ENCODE peak calls at places on chromosomes 13 and 19, in five cellular contexts. One of them, this sample, is unnamed.

GRCh38 chr13:27621116-27621365 is 651 bp upstream of the POLR1D start:
- DNase-seq in PC-9: no peak
- DNase-seq in choroid plexus epithelial cell: no peak
- DNase-seq in stomach: no peak
- DNase-seq in A549: no peak
- DNase-seq in this sample: no peak

GRCh38 chr19:628168-628567 is 5.2 kb downstream of the POLRMT start:
- DNase-seq in choroid plexus epithelial cell: no peak
- DNase-seq in stomach: no peak
- DNase-seq in PC-9: no peak
- DNase-seq in A549: no peak
- DNase-seq in this sample: no peak

GRCh38 chr19:43700368-43701015 is 15.4 kb upstream of the IRGC start:
- DNase-seq in choroid plexus epithelial cell: peak; percentile 83
- DNase-seq in A549: no peak
- DNase-seq in stomach: peak; percentile 40
- DNase-seq in PC-9: no peak
- DNase-seq in this sample: peak; percentile 73

GRCh38 chr13:66111628-66112027 is 1118.5 kb downstream of the PCDH9 start:
- DNase-seq in PC-9: no peak
- DNase-seq in choroid plexus epithelial cell: peak; percentile 2
- DNase-seq in stomach: no peak
- DNase-seq in A549: no peak
- DNase-seq in this sample: no peak

GRCh38 chr19:29714371-29714952 is 599 bp downstream of the C19orf12 start:
- DNase-seq in A549: no peak
- DNase-seq in choroid plexus epithelial cell: no peak
- DNase-seq in stomach: no peak
- DNase-seq in PC-9: no peak
- DNase-seq in this sample: no peak

GRCh38 chr13:29596064-29596418 is 553 bp upstream of the SLC7A1 start:
- DNase-seq in choroid plexus epithelial cell: no peak
- DNase-seq in PC-9: no peak
- DNase-seq in A549: no peak
- DNase-seq in stomach: no peak
- DNase-seq in this sample: no peak

GRCh38 chr13:75432045-75432444 is 49.9 kb downstream of the TBC1D4 start:
- DNase-seq in choroid plexus epithelial cell: peak; percentile 47
- DNase-seq in stomach: no peak
- DNase-seq in A549: peak; percentile 33
- DNase-seq in PC-9: no peak
- DNase-seq in this sample: peak; percentile 15

GRCh38 chr13:69109891-69110525 is 997.6 kb upstream of the ATXN8OS start:
- DNase-seq in A549: no peak
- DNase-seq in stomach: no peak
- DNase-seq in PC-9: no peak
- DNase-seq in choroid plexus epithelial cell: no peak
- DNase-seq in this sample: no peak

GRCh38 chr13:26771796-26772195 is 11.2 kb upstream of the GPR12 start:
- DNase-seq in A549: no peak
- DNase-seq in stomach: no peak
- DNase-seq in choroid plexus epithelial cell: no peak
- DNase-seq in PC-9: no peak
- DNase-seq in this sample: no peak

GRCh38 chr13:19606152-19606551 is 27.3 kb upstream of the MPHOSPH8 start:
- DNase-seq in stomach: no peak
- DNase-seq in A549: peak; percentile 17
- DNase-seq in choroid plexus epithelial cell: no peak
- DNase-seq in PC-9: peak; percentile 37
- DNase-seq in this sample: no peak

GRCh38 chr19:37953576-37954303 is 46.7 kb downstream of the SIPA1L3 start:
- DNase-seq in choroid plexus epithelial cell: peak; percentile 32
- DNase-seq in PC-9: peak; percentile 54
- DNase-seq in A549: no peak
- DNase-seq in stomach: no peak
- DNase-seq in this sample: no peak

GRCh38 chr13:49714757-49715156 is 23.5 kb upstream of the EBPL start:
- DNase-seq in A549: no peak
- DNase-seq in choroid plexus epithelial cell: no peak
- DNase-seq in PC-9: no peak
- DNase-seq in stomach: no peak
- DNase-seq in this sample: no peak

GRCh38 chr19:33622505-33622808 is 704 bp downstream of the CHST8 start:
- DNase-seq in choroid plexus epithelial cell: no peak
- DNase-seq in stomach: no peak
- DNase-seq in PC-9: no peak
- DNase-seq in A549: no peak
- DNase-seq in this sample: no peak

GRCh38 chr13:77429320-77430142 is 102.6 kb upstream of the MYCBP2 start:
- DNase-seq in stomach: no peak
- DNase-seq in choroid plexus epithelial cell: peak; percentile 17
- DNase-seq in A549: no peak
- DNase-seq in PC-9: no peak
- DNase-seq in this sample: no peak

GRCh38 chr19:43578787-43579186 is 3.2 kb downstream of the PINLYP start:
- DNase-seq in stomach: no peak
- DNase-seq in A549: no peak
- DNase-seq in choroid plexus epithelial cell: no peak
- DNase-seq in PC-9: no peak
- DNase-seq in this sample: no peak

GRCh38 chr19:35549174-35549788 is 3.9 kb downstream of the TMEM147 start:
- DNase-seq in stomach: peak; percentile 63
- DNase-seq in choroid plexus epithelial cell: peak; percentile 75
- DNase-seq in PC-9: peak; percentile 50
- DNase-seq in A549: peak; percentile 88
- DNase-seq in this sample: no peak

GRCh38 chr19:12996542-12997094 is 1.3 kb downstream of the NFIX start:
- DNase-seq in A549: no peak
- DNase-seq in choroid plexus epithelial cell: no peak
- DNase-seq in stomach: peak; percentile 62
- DNase-seq in PC-9: no peak
- DNase-seq in this sample: no peak

GRCh38 chr13:41257535-41257934 is 5.8 kb downstream of the MTRF1 start:
- DNase-seq in PC-9: no peak
- DNase-seq in stomach: no peak
- DNase-seq in choroid plexus epithelial cell: no peak
- DNase-seq in A549: no peak
- DNase-seq in this sample: no peak

DNA sequence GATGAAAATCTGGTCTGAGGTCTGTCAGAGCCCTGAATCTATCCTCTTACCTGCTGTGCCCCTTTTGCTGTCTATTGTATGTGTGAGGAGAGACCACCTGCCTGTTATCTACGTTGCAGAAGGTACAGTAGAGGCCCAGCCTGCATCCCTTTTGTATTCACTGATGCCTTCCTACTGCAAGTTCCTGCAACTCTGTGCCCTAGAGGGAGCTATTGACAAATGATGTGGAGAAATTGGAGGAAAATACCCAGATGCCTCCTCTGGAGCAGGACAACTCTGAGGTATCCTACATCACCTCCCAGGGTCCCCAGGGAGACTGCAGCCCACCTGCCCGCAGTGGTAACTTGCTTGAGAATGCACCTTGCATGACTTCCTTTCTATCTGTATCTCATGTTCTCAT is 33.7 kb downstream of the SIAH3 start:
- DNase-seq in PC-9: no peak
- DNase-seq in stomach: no peak
- DNase-seq in A549: no peak
- DNase-seq in choroid plexus epithelial cell: peak; percentile 28
- DNase-seq in this sample: no peak
- TF ChIP-seq CTCF in PC-9: no peak
- TF ChIP-seq CTCF in stomach: no peak
- TF ChIP-seq CTCF in A549: no peak
- TF ChIP-seq CTCF in choroid plexus epithelial cell: peak; percentile 41
- TF ChIP-seq CTCF in this sample: peak; percentile 19

DNA sequence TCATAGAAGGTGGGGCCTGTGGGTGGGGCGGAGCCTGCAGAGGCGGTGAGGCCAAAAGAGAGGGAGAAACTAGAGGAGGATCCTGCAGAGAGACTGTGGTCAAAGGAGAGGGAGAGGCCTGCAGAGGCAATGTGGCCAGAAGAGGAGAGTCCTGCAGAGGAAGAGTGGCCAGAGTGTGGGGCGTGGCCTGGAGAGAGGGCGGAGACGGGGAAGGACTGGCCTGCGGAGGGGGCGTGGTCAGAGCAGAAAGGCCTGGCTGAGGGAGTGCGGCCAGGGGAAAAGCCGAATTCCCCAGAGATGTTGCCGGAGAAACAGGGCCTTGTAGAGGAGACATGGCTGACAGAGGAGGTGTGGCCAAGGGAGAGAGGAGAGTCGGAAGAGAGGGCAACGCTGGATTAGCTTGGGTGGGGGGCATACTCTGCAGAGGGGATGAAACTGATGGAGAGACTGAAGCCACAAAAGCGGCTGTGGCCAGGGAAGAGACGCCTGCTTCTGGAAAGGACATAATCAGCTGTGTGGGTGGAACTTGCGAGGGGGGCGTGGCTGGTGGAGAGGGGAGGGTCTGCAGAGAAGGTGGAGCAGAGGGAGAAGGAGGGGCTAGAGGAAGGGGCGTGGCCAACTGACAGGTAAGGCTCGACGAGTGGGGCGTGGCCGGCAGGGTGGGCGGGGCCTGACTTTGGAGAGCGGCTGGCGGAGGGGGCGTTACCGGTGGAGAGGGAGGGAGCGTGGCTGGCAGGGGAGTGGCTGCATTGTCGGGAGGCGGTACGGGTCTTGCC is 2.5 kb downstream of the PRR36 start:
- DNase-seq in A549: peak; percentile 96
- DNase-seq in PC-9: peak; percentile 85
- DNase-seq in choroid plexus epithelial cell: peak; percentile 97
- DNase-seq in stomach: peak; percentile 97
- DNase-seq in this sample: peak; percentile 59
- H3K4me3 ChIP-seq in A549: peak overlapping the region; percentile 35
- H3K4me3 ChIP-seq in PC-9: peak overlapping the region; percentile 54
- H3K4me3 ChIP-seq in choroid plexus epithelial cell: peak overlapping the region; percentile 52
- H3K4me3 ChIP-seq in stomach: peak overlapping the region; percentile 35
- H3K4me3 ChIP-seq in this sample: peak overlapping the region; percentile 15

DNA sequence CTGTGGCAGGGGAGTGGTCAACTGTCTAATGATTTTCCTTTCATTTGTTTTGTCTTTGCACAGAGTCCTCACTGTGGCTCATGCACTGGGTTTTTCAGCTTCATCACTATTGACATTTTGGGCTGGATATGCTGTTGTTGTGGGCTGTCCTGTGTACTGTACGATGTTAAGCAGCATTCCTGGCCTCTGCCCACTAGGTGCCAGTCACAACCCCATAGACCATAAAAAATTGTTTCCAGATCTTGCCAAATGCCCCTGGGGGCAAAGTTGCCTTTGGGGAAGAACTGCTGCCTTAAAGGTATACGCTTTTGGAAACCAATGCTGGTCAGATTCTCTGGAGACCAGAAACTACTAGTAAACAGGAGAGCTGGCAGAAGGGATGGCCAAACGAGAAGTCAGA is 310.4 kb downstream of the SPRY2 start:
- DNase-seq in PC-9: peak; percentile 80
- DNase-seq in stomach: no peak
- DNase-seq in A549: peak; percentile 67
- DNase-seq in choroid plexus epithelial cell: peak; percentile 33
- DNase-seq in this sample: peak; percentile 29
- TF ChIP-seq CTCF in PC-9: peak; percentile 58
- TF ChIP-seq CTCF in stomach: no peak
- TF ChIP-seq CTCF in A549: peak; percentile 35
- TF ChIP-seq CTCF in choroid plexus epithelial cell: peak; percentile 38
- TF ChIP-seq CTCF in this sample: peak; percentile 31

DNA sequence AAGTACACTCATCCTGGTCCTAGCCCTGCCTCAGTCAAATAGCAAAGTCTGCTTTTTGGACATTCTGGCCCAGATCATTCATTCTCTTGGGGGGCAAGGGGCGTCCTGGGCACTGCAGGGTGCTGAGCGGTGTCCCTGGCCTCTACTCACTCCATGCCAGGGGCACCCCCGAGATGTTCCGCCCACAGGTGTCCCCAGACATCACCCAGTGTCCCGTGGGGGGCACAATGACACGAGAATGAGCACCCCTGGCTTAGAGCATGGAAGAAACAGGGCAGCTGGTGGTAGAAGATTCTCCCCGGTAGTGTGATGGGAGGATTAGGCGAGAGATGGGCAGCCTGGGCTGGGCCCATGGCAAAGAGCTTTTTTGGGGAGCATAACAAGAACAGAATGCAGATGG is 5.3 kb upstream of the TLE5 start:
- DNase-seq in stomach: no peak
- DNase-seq in choroid plexus epithelial cell: no peak
- DNase-seq in PC-9: no peak
- DNase-seq in A549: no peak
- DNase-seq in this sample: no peak
- H3K4me3 ChIP-seq in stomach: no peak overlapping the region
- H3K4me3 ChIP-seq in choroid plexus epithelial cell: no peak overlapping the region
- H3K4me3 ChIP-seq in PC-9: no peak overlapping the region
- H3K4me3 ChIP-seq in A549: no peak overlapping the region
- H3K4me3 ChIP-seq in this sample: no peak overlapping the region

DNA sequence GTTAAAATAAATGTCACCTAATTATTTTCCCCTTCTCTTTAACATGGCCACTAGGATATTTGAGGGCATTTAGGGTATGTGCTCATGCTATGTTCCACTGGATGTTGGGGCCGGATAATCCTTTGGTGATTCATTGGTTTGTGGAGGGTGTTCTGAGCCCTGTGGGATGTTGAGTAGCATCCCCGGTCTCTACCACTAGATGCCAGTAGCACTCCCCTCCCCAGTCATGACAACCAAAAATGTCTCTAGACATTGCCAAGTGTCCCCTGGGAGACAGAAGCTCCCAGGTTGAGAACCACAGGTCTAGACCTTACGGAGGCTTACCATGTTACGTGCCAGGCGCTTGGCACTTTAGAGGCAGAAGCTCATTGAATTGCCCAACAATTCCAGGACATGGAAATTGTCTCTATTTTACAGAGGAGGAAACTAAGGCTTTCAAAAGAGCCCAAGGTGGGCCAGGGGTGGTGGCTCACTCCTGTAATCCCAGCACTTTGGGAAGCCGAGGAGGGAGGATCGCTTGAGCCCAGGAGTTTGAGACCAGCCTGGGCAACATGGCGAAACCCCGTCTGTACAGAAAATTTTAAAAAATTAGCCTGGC is 14.1 kb downstream of the SHANK1 start:
- DNase-seq in A549: peak; percentile 79
- DNase-seq in choroid plexus epithelial cell: peak; percentile 65
- DNase-seq in stomach: no peak
- DNase-seq in PC-9: peak; percentile 55
- DNase-seq in this sample: peak; percentile 43
- TF ChIP-seq CTCF in A549: peak; percentile 80
- TF ChIP-seq CTCF in choroid plexus epithelial cell: peak; percentile 88
- TF ChIP-seq CTCF in stomach: no peak
- TF ChIP-seq CTCF in PC-9: peak; percentile 75
- TF ChIP-seq CTCF in this sample: peak; percentile 83

DNA sequence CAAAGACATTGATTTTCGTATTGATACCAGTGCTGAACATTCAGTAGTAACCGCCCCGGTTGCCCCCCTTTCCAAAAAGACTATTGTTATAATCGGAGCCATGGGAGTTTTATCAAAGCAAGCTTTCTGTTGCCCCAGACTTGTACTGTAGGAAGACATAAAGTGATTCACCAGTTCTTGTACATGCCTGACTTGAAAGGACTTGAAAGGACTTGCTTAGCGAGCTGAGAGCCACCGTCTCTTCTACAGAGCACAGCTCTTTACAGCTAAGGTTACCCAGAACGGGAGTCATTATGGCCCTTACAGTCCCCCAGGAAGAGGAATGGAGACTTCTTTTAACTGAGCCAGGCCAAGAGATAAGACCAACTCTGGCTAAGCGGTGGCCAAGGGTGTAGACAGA is 5.1 kb downstream of the ZNF816 start:
- DNase-seq in stomach: no peak
- DNase-seq in A549: no peak
- DNase-seq in choroid plexus epithelial cell: no peak
- DNase-seq in PC-9: no peak
- DNase-seq in this sample: no peak
- H3K4me3 ChIP-seq in stomach: no peak overlapping the region
- H3K4me3 ChIP-seq in A549: no peak overlapping the region
- H3K4me3 ChIP-seq in choroid plexus epithelial cell: no peak overlapping the region
- H3K4me3 ChIP-seq in PC-9: no peak overlapping the region
- H3K4me3 ChIP-seq in this sample: no peak overlapping the region

This sample was measured in HFF-Myc.